ENCODE peak calls at places on chromosomes 3 and 15, in ten cellular contexts. One of them, this sample, is unnamed.

GRCh38 chr3:162332344-162332743 is 835.7 kb downstream of the OTOL1 start:
- DNase-seq in uterus: no peak
- DNase-seq in naive thymus-derived CD4-positive, alpha-beta T cell: no peak
- DNase-seq in upper lobe of right lung: no peak
- DNase-seq in right cardiac atrium: no peak
- DNase-seq in GM23338: no peak
- DNase-seq in HCT116: no peak
- DNase-seq in adrenal gland: no peak
- DNase-seq in tibial artery: no peak
- DNase-seq in heart left ventricle: no peak
- DNase-seq in this sample: no peak

GRCh38 chr3:152922554-152922953 is 87.6 kb downstream of the P2RY1 start:
- DNase-seq in heart left ventricle: no peak
- DNase-seq in adrenal gland: no peak
- DNase-seq in right cardiac atrium: no peak
- DNase-seq in tibial artery: no peak
- DNase-seq in HCT116: no peak
- DNase-seq in uterus: no peak
- DNase-seq in upper lobe of right lung: no peak
- DNase-seq in naive thymus-derived CD4-positive, alpha-beta T cell: no peak
- DNase-seq in GM23338: no peak
- DNase-seq in this sample: no peak

GRCh38 chr15:57340673-57341259 is 35.5 kb upstream of the CGNL1 start:
- DNase-seq in upper lobe of right lung: peak; percentile 66
- DNase-seq in tibial artery: no peak
- DNase-seq in naive thymus-derived CD4-positive, alpha-beta T cell: no peak
- DNase-seq in heart left ventricle: peak; percentile 49
- DNase-seq in GM23338: peak; percentile 80
- DNase-seq in HCT116: peak; percentile 56
- DNase-seq in adrenal gland: peak; percentile 62
- DNase-seq in uterus: peak; percentile 43
- DNase-seq in right cardiac atrium: peak; percentile 77
- DNase-seq in this sample: peak; percentile 82

GRCh38 chr3:188239035-188239434 is 85.1 kb downstream of the LPP start:
- DNase-seq in right cardiac atrium: no peak
- DNase-seq in GM23338: no peak
- DNase-seq in uterus: no peak
- DNase-seq in tibial artery: peak; percentile 49
- DNase-seq in adrenal gland: no peak
- DNase-seq in upper lobe of right lung: no peak
- DNase-seq in naive thymus-derived CD4-positive, alpha-beta T cell: no peak
- DNase-seq in HCT116: no peak
- DNase-seq in heart left ventricle: no peak
- DNase-seq in this sample: no peak

GRCh38 chr3:132236701-132237651 is 80.2 kb upstream of the ACP3 start:
- DNase-seq in uterus: no peak
- DNase-seq in naive thymus-derived CD4-positive, alpha-beta T cell: no peak
- DNase-seq in GM23338: peak; percentile 4
- DNase-seq in HCT116: no peak
- DNase-seq in heart left ventricle: no peak
- DNase-seq in right cardiac atrium: no peak
- DNase-seq in tibial artery: no peak
- DNase-seq in adrenal gland: no peak
- DNase-seq in upper lobe of right lung: no peak
- DNase-seq in this sample: no peak

GRCh38 chr3:185280572-185281365 is 26.9 kb upstream of the EHHADH start:
- DNase-seq in HCT116: peak; percentile 75
- DNase-seq in uterus: no peak
- DNase-seq in naive thymus-derived CD4-positive, alpha-beta T cell: no peak
- DNase-seq in right cardiac atrium: no peak
- DNase-seq in GM23338: peak; percentile 76
- DNase-seq in tibial artery: no peak
- DNase-seq in adrenal gland: no peak
- DNase-seq in heart left ventricle: no peak
- DNase-seq in upper lobe of right lung: no peak
- DNase-seq in this sample: peak; percentile 59

GRCh38 chr15:45759910-45760309 is 125.1 kb downstream of the SQOR start:
- DNase-seq in naive thymus-derived CD4-positive, alpha-beta T cell: no peak
- DNase-seq in GM23338: no peak
- DNase-seq in upper lobe of right lung: no peak
- DNase-seq in heart left ventricle: no peak
- DNase-seq in tibial artery: no peak
- DNase-seq in right cardiac atrium: no peak
- DNase-seq in HCT116: no peak
- DNase-seq in uterus: no peak
- DNase-seq in adrenal gland: no peak
- DNase-seq in this sample: no peak

GRCh38 chr3:152309535-152310317 is 41.0 kb downstream of the MBNL1 start:
- DNase-seq in right cardiac atrium: no peak
- DNase-seq in HCT116: no peak
- DNase-seq in heart left ventricle: no peak
- DNase-seq in tibial artery: no peak
- DNase-seq in uterus: no peak
- DNase-seq in naive thymus-derived CD4-positive, alpha-beta T cell: peak; percentile 14
- DNase-seq in adrenal gland: no peak
- DNase-seq in upper lobe of right lung: no peak
- DNase-seq in GM23338: no peak
- DNase-seq in this sample: no peak

GRCh38 chr3:32818431-32819085 is 761 bp downstream of the TRIM71 start:
- DNase-seq in tibial artery: no peak
- DNase-seq in GM23338: no peak
- DNase-seq in upper lobe of right lung: peak; percentile 75
- DNase-seq in heart left ventricle: no peak
- DNase-seq in right cardiac atrium: no peak
- DNase-seq in HCT116: no peak
- DNase-seq in naive thymus-derived CD4-positive, alpha-beta T cell: no peak
- DNase-seq in uterus: no peak
- DNase-seq in adrenal gland: no peak
- DNase-seq in this sample: no peak

GRCh38 chr3:32820971-32821685 is 3.3 kb downstream of the TRIM71 start:
- DNase-seq in tibial artery: no peak
- DNase-seq in upper lobe of right lung: no peak
- DNase-seq in adrenal gland: no peak
- DNase-seq in naive thymus-derived CD4-positive, alpha-beta T cell: no peak
- DNase-seq in GM23338: peak; percentile 6
- DNase-seq in heart left ventricle: no peak
- DNase-seq in HCT116: no peak
- DNase-seq in right cardiac atrium: no peak
- DNase-seq in uterus: no peak
- DNase-seq in this sample: peak; percentile 60

GRCh38 chr3:32819086-32819450 is 1.3 kb downstream of the TRIM71 start:
- DNase-seq in adrenal gland: no peak
- DNase-seq in GM23338: no peak
- DNase-seq in tibial artery: no peak
- DNase-seq in uterus: no peak
- DNase-seq in naive thymus-derived CD4-positive, alpha-beta T cell: no peak
- DNase-seq in heart left ventricle: no peak
- DNase-seq in upper lobe of right lung: no peak
- DNase-seq in right cardiac atrium: no peak
- DNase-seq in HCT116: no peak
- DNase-seq in this sample: no peak

GRCh38 chr3:32820430-32820829 is 2.6 kb downstream of the TRIM71 start:
- DNase-seq in upper lobe of right lung: no peak
- DNase-seq in tibial artery: no peak
- DNase-seq in heart left ventricle: no peak
- DNase-seq in GM23338: no peak
- DNase-seq in adrenal gland: no peak
- DNase-seq in uterus: no peak
- DNase-seq in naive thymus-derived CD4-positive, alpha-beta T cell: no peak
- DNase-seq in HCT116: no peak
- DNase-seq in right cardiac atrium: no peak
- DNase-seq in this sample: peak; percentile 50

GRCh38 chr3:32819581-32820348 is 2.0 kb downstream of the TRIM71 start:
- DNase-seq in tibial artery: no peak
- DNase-seq in naive thymus-derived CD4-positive, alpha-beta T cell: no peak
- DNase-seq in GM23338: peak; percentile 53
- DNase-seq in uterus: no peak
- DNase-seq in adrenal gland: no peak
- DNase-seq in HCT116: no peak
- DNase-seq in heart left ventricle: no peak
- DNase-seq in upper lobe of right lung: peak; percentile 77
- DNase-seq in right cardiac atrium: no peak
- DNase-seq in this sample: peak; percentile 58
- H3K4me3 ChIP-seq in tibial artery: no peak overlapping the region
- H3K4me3 ChIP-seq in naive thymus-derived CD4-positive, alpha-beta T cell: no peak overlapping the region
- H3K4me3 ChIP-seq in GM23338: peak overlapping the region; percentile 100
- H3K4me3 ChIP-seq in uterus: no peak overlapping the region
- H3K4me3 ChIP-seq in adrenal gland: no peak overlapping the region
- H3K4me3 ChIP-seq in HCT116: no peak overlapping the region
- H3K4me3 ChIP-seq in heart left ventricle: no peak overlapping the region
- H3K4me3 ChIP-seq in upper lobe of right lung: peak overlapping the region; percentile 56
- H3K4me3 ChIP-seq in right cardiac atrium: no peak overlapping the region
- H3K4me3 ChIP-seq in this sample: peak overlapping the region; percentile 99

GRCh38 chr3:112124901-112125607 is 8.0 kb downstream of the GCSAM start:
- DNase-seq in HCT116: no peak
- DNase-seq in tibial artery: no peak
- DNase-seq in right cardiac atrium: no peak
- DNase-seq in upper lobe of right lung: no peak
- DNase-seq in adrenal gland: no peak
- DNase-seq in naive thymus-derived CD4-positive, alpha-beta T cell: no peak
- DNase-seq in heart left ventricle: no peak
- DNase-seq in GM23338: no peak
- DNase-seq in uterus: no peak
- DNase-seq in this sample: no peak

GRCh38 chr3:112121577-112122547 is 11.2 kb downstream of the GCSAM start:
- DNase-seq in naive thymus-derived CD4-positive, alpha-beta T cell: no peak
- DNase-seq in HCT116: no peak
- DNase-seq in GM23338: no peak
- DNase-seq in adrenal gland: no peak
- DNase-seq in tibial artery: no peak
- DNase-seq in uterus: no peak
- DNase-seq in heart left ventricle: no peak
- DNase-seq in right cardiac atrium: no peak
- DNase-seq in upper lobe of right lung: no peak
- DNase-seq in this sample: no peak

GRCh38 chr3:112122870-112123269 is 10.2 kb downstream of the GCSAM start:
- DNase-seq in tibial artery: no peak
- DNase-seq in adrenal gland: no peak
- DNase-seq in upper lobe of right lung: no peak
- DNase-seq in uterus: no peak
- DNase-seq in heart left ventricle: no peak
- DNase-seq in GM23338: no peak
- DNase-seq in naive thymus-derived CD4-positive, alpha-beta T cell: no peak
- DNase-seq in HCT116: no peak
- DNase-seq in right cardiac atrium: no peak
- DNase-seq in this sample: no peak

GRCh38 chr3:112126501-112126900 is 6.5 kb downstream of the GCSAM start:
- DNase-seq in right cardiac atrium: no peak
- DNase-seq in heart left ventricle: no peak
- DNase-seq in uterus: no peak
- DNase-seq in tibial artery: no peak
- DNase-seq in naive thymus-derived CD4-positive, alpha-beta T cell: no peak
- DNase-seq in adrenal gland: no peak
- DNase-seq in upper lobe of right lung: no peak
- DNase-seq in GM23338: peak; percentile 80
- DNase-seq in HCT116: no peak
- DNase-seq in this sample: peak; percentile 27

GRCh38 chr3:112123548-112123947 is 9.5 kb downstream of the GCSAM start:
- DNase-seq in GM23338: no peak
- DNase-seq in adrenal gland: no peak
- DNase-seq in right cardiac atrium: no peak
- DNase-seq in uterus: no peak
- DNase-seq in heart left ventricle: no peak
- DNase-seq in tibial artery: no peak
- DNase-seq in HCT116: no peak
- DNase-seq in naive thymus-derived CD4-positive, alpha-beta T cell: no peak
- DNase-seq in upper lobe of right lung: no peak
- DNase-seq in this sample: no peak
- H3K27me3 ChIP-seq in GM23338: no peaks in the 10 kb centered on the region
- H3K27me3 ChIP-seq in adrenal gland: no peaks in the 10 kb centered on the region
- H3K27me3 ChIP-seq in right cardiac atrium: no peaks in the 10 kb centered on the region
- H3K27me3 ChIP-seq in uterus: no peaks in the 10 kb centered on the region
- H3K27me3 ChIP-seq in heart left ventricle: no peaks in the 10 kb centered on the region
- H3K27me3 ChIP-seq in tibial artery: no peaks in the 10 kb centered on the region
- H3K27me3 ChIP-seq in HCT116: no peaks in the 10 kb centered on the region
- H3K27me3 ChIP-seq in naive thymus-derived CD4-positive, alpha-beta T cell: no peaks in the 10 kb centered on the region
- H3K27me3 ChIP-seq in upper lobe of right lung: no peaks in the 10 kb centered on the region
- H3K27me3 ChIP-seq in this sample: no peaks in the 10 kb centered on the region

GRCh38 chr3:47909607-47910006 is 106.6 kb downstream of the MAP4 start:
- DNase-seq in adrenal gland: no peak
- DNase-seq in right cardiac atrium: no peak
- DNase-seq in GM23338: no peak
- DNase-seq in upper lobe of right lung: no peak
- DNase-seq in uterus: no peak
- DNase-seq in heart left ventricle: no peak
- DNase-seq in tibial artery: no peak
- DNase-seq in HCT116: no peak
- DNase-seq in naive thymus-derived CD4-positive, alpha-beta T cell: no peak
- DNase-seq in this sample: no peak

GRCh38 chr3:47910777-47911440 is 105.3 kb downstream of the MAP4 start:
- DNase-seq in upper lobe of right lung: no peak
- DNase-seq in uterus: no peak
- DNase-seq in right cardiac atrium: no peak
- DNase-seq in adrenal gland: peak; percentile 39
- DNase-seq in GM23338: no peak
- DNase-seq in heart left ventricle: no peak
- DNase-seq in tibial artery: no peak
- DNase-seq in HCT116: peak; percentile 81
- DNase-seq in naive thymus-derived CD4-positive, alpha-beta T cell: no peak
- DNase-seq in this sample: no peak

GRCh38 chr3:47908744-47909143 is 105.8 kb downstream of the DHX30 start:
- DNase-seq in upper lobe of right lung: no peak
- DNase-seq in uterus: no peak
- DNase-seq in right cardiac atrium: no peak
- DNase-seq in heart left ventricle: no peak
- DNase-seq in adrenal gland: no peak
- DNase-seq in tibial artery: no peak
- DNase-seq in HCT116: no peak
- DNase-seq in GM23338: no peak
- DNase-seq in naive thymus-derived CD4-positive, alpha-beta T cell: no peak
- DNase-seq in this sample: no peak

GRCh38 chr3:47912006-47912504 is 104.2 kb downstream of the MAP4 start:
- DNase-seq in naive thymus-derived CD4-positive, alpha-beta T cell: no peak
- DNase-seq in right cardiac atrium: no peak
- DNase-seq in uterus: no peak
- DNase-seq in GM23338: no peak
- DNase-seq in heart left ventricle: no peak
- DNase-seq in adrenal gland: no peak
- DNase-seq in tibial artery: no peak
- DNase-seq in HCT116: no peak
- DNase-seq in upper lobe of right lung: no peak
- DNase-seq in this sample: no peak

DNA sequence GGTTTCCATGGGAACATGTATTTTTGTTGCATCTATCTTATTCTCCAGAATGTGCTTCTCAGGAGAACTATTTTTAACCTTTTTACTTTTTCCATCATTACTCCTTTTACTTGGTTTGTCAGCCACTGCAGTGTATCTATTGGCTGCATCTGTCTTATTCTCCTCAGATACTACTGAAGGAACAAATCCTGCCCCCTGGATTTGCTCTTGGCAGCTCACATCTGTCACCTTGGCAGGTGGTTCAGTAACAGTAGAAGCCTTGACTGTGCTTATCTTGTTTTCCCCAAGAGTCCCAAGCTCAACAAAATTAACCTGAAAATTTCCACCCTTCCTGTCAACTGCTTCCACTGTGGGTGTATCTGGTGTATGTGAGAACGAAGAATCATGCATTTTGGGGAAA is 106.0 kb downstream of the MAP4 start:
- DNase-seq in HCT116: no peak
- DNase-seq in tibial artery: no peak
- DNase-seq in heart left ventricle: no peak
- DNase-seq in uterus: no peak
- DNase-seq in adrenal gland: no peak
- DNase-seq in naive thymus-derived CD4-positive, alpha-beta T cell: no peak
- DNase-seq in GM23338: no peak
- DNase-seq in upper lobe of right lung: no peak
- DNase-seq in right cardiac atrium: no peak
- DNase-seq in this sample: no peak
- H3K4me3 ChIP-seq in HCT116: no peak overlapping the region
- H3K4me3 ChIP-seq in tibial artery: no peak overlapping the region
- H3K4me3 ChIP-seq in heart left ventricle: no peak overlapping the region
- H3K4me3 ChIP-seq in uterus: no peak overlapping the region
- H3K4me3 ChIP-seq in adrenal gland: no peak overlapping the region
- H3K4me3 ChIP-seq in naive thymus-derived CD4-positive, alpha-beta T cell: no peak overlapping the region
- H3K4me3 ChIP-seq in GM23338: no peak overlapping the region
- H3K4me3 ChIP-seq in upper lobe of right lung: no peak overlapping the region
- H3K4me3 ChIP-seq in right cardiac atrium: no peak overlapping the region
- H3K4me3 ChIP-seq in this sample: no peak overlapping the region

DNA sequence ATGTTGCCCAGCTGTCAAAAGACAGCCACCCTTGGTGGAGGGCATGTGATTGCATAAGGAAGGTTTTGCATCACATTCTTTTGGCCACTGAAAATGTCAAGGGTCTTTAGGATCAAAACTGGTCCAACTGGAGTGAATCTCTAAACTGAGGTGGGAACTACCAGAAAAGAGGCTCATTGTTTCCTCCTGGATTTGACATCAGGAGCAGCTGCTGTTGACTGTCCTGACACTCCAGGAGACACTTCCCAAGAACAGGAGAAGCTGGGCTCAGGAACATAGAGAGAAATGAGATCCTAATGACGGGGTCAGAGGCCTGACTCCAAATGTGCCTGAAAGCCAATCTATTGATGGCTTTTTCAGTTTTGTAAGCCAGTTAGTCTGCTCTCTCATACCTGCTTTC is 105.3 kb upstream of the LRIG1 start:
- DNase-seq in naive thymus-derived CD4-positive, alpha-beta T cell: no peak
- DNase-seq in right cardiac atrium: no peak
- DNase-seq in HCT116: no peak
- DNase-seq in GM23338: no peak
- DNase-seq in tibial artery: no peak
- DNase-seq in upper lobe of right lung: no peak
- DNase-seq in heart left ventricle: no peak
- DNase-seq in uterus: no peak
- DNase-seq in adrenal gland: no peak
- DNase-seq in this sample: no peak
- H3K27me3 ChIP-seq in naive thymus-derived CD4-positive, alpha-beta T cell: no peaks in the 10 kb centered on the region
- H3K27me3 ChIP-seq in right cardiac atrium: no peaks in the 10 kb centered on the region
- H3K27me3 ChIP-seq in HCT116: peaks cover 7% of the 10 kb centered on the region
- H3K27me3 ChIP-seq in GM23338: no peaks in the 10 kb centered on the region
- H3K27me3 ChIP-seq in tibial artery: no peaks in the 10 kb centered on the region
- H3K27me3 ChIP-seq in upper lobe of right lung: no peaks in the 10 kb centered on the region
- H3K27me3 ChIP-seq in heart left ventricle: no peaks in the 10 kb centered on the region
- H3K27me3 ChIP-seq in uterus: no peaks in the 10 kb centered on the region
- H3K27me3 ChIP-seq in adrenal gland: no peaks in the 10 kb centered on the region
- H3K27me3 ChIP-seq in this sample: no peaks in the 10 kb centered on the region